ENCODE peak calls at places on chromosomes 3 and 15, in ten cellular contexts. K is A549; I is T-helper 2 cell; A is GM19239; D is activated CD4-positive, alpha-beta memory T cell treated with anti-CD3 and anti-CD28 coated beads for 36 hours; S is GM12864; T is HuH-7.5; H is neural progenitor cell; R is ureter; Q is mucosa of gallbladder. V is an unnamed sample.

GRCh38 chr3:129994883-129995559 is 20.5 kb downstream of the TRH start:
- DNase-seq in A (no peak), T (no peak), K (no peak), S (no peak), H (no peak), R (no peak), D (no peak), I (no peak), Q (no peak), V (no peak)

GRCh38 chr3:76669305-76669704 is 370.6 kb upstream of the ROBO2 start:
- DNase-seq in R (no peak), T (no peak), I (no peak), K (no peak), S (no peak), D (no peak), A (no peak), Q (no peak), H (no peak), V (no peak)

GRCh38 chr3:184395320-184395660 is 15.4 kb downstream of the CHRD start:
- DNase-seq in I (no peak), K (no peak), S (no peak), A (no peak), H (no peak), R (no peak), D (no peak), T (no peak), Q (no peak), V (no peak)

GRCh38 chr3:129052675-129053074 is 7.9 kb upstream of the GP9 start:
- DNase-seq in I (no peak), H (no peak), A (no peak), D (no peak), R (no peak), Q (peak), K (no peak), T (no peak), S (no peak), V (no peak)

GRCh38 chr15:93709708-93710107 is 521.7 kb upstream of the MCTP2 start:
- DNase-seq in R (no peak), I (no peak), Q (no peak), D (no peak), S (no peak), T (no peak), H (no peak), A (no peak), K (no peak), V (no peak)

GRCh38 chr3:11288021-11288491 is 15.9 kb downstream of the ATG7 start:
- DNase-seq in H (no peak), K (no peak), S (no peak), D (no peak), I (no peak), R (no peak), Q (no peak), A (no peak), T (no peak), V (no peak)

GRCh38 chr15:88334436-88334835 is 77.9 kb upstream of the NTRK3 start:
- DNase-seq in Q (no peak), D (no peak), T (no peak), H (no peak), I (no peak), S (no peak), A (no peak), R (no peak), K (no peak), V (no peak)

GRCh38 chr3:13111173-13111873 is 38.1 kb upstream of the IQSEC1 start:
- DNase-seq in Q (peak), H (no peak), K (no peak), S (no peak), R (no peak), A (no peak), T (no peak), I (no peak), D (no peak), V (no peak)

GRCh38 chr3:179321585-179322322 is 1.1 kb upstream of the ZNF639 start:
- DNase-seq in I (no peak), A (no peak), K (peak), T (peak), H (peak), Q (peak), D (peak), S (no peak), R (no peak), V (peak)

GRCh38 chr3:147904421-147904820 is 495.3 kb downstream of the ZIC1 start:
- DNase-seq in D (no peak), H (no peak), K (no peak), A (no peak), R (no peak), I (no peak), S (no peak), T (no peak), Q (no peak), V (no peak)

GRCh38 chr3:143002727-143003126 is 1.4 kb downstream of the U2SURP start:
- DNase-seq in K (no peak), D (no peak), A (no peak), I (no peak), T (no peak), R (no peak), Q (no peak), H (no peak), S (no peak), V (no peak)

GRCh38 chr15:60477991-60478632 is 830 bp downstream of the ICE2 start:
- DNase-seq in K (no peak), R (no peak), H (peak), S (no peak), I (no peak), D (no peak), T (no peak), Q (no peak), A (no peak), V (no peak)